ENCODE peak calls at places on chromosomes 12 and 14, in six cellular contexts. Y is SK-N-SH, S is HepG2, L is HCT116, R is GM12878, M is K562. W is an unnamed sample.

GRCh38 chr12:96397756-96398421 is 2.4 kb downstream of the CDK17 start:
- DNase-seq in Y (no peak), S (no peak), L (no peak), R (no peak), M (no peak), W (no peak)

GRCh38 chr12:96233941-96234461 is 39.8 kb downstream of the ELK3 start:
- DNase-seq in Y (peak; percentile 53), S (no peak), L (no peak), R (no peak), M (no peak), W (no peak)

GRCh38 chr14:95998656-95999055 is 40.5 kb upstream of the C14orf132 start:
- DNase-seq in Y (peak; percentile 43), S (no peak), L (peak; percentile 16), R (no peak), M (no peak), W (peak; percentile 49)

GRCh38 chr14:96938946-96939345 is 141.8 kb downstream of the VRK1 start:
- DNase-seq in Y (no peak), S (no peak), L (no peak), R (no peak), M (peak; percentile 56), W (no peak)

GRCh38 chr12:12334710-12335040 is 15.4 kb downstream of the MANSC1 start:
- DNase-seq in Y (no peak), S (no peak), L (no peak), R (no peak), M (no peak), W (no peak)

GRCh38 chr14:100334904-100335303 is 11.8 kb downstream of the SLC25A47 start:
- DNase-seq in Y (no peak), S (no peak), L (no peak), R (no peak), M (no peak), W (no peak)

GRCh38 chr12:124185970-124186686 is 108.8 kb upstream of the RFLNA start:
- DNase-seq in Y (no peak), S (no peak), L (no peak), R (no peak), M (no peak), W (no peak)

GRCh38 chr14:84036863-84037262 is 1493.1 kb upstream of the FLRT2 start:
- DNase-seq in Y (no peak), S (no peak), L (no peak), R (peak; percentile 3), M (no peak), W (peak; percentile 6)

GRCh38 chr14:24673534-24674203 is 39.7 kb upstream of the GZMB start:
- DNase-seq in Y (no peak), S (no peak), L (no peak), R (peak; percentile 71), M (no peak), W (no peak)

DNA sequence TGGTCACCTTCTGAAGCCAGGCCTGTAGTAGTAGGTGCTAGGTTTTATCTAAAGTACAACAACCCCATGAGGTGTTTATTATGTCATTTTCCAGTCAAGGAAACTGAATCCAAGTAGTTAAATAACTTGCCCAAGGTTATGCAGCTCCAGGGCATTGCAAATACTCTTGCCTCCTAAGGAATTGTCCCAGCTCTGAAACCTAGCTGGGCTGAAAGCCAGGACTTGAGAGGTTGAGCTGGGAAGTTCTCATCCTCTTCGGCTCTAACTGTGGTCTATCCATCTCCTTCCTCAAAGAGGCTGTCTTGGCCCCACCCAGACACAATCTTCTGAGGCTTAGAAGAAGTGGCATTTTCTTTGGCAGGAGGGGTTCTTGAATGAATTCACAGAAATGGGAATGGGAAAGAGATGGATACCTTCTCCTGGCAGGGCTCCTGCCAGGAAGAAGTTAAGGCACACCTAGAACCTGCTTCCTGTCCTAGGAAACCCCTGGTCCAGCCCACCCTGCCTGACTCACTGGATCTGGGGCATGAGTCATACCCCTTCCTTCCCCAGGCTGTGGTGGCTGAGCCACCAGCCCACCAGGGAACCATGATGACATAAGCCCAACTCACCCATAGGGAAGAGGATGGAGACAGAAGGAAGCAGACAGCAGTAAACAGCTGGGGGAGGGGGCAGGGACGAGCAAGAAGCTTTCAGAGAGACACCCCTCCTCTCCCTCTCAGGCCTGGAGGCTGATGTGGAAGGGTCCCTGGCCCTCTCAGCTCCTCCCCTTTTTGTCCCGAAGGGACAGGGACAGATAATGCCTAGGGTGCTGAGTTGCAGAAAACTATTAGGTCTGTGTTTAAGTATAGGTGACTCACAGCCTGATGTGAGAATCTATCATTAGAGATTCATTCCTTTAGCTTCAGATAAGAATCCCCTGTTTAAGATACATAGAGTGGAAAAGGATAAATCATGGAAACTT is 2.1 kb upstream of the PLEK2 start:
- DNase-seq in Y (no peak), S (peak; percentile 24), L (peak; percentile 88), R (no peak), M (peak; percentile 56), W (no peak)
- TF ChIP-seq JUND in Y (peak; percentile 58), S (no peak), L (no peak), R (no peak), M (peak; percentile 92), W (no peak)

GRCh38 chr12:121803861-121804416 is at the start of gene SETD1B:
- DNase-seq in Y (peak; percentile 65), S (no peak), L (no peak), R (no peak), M (peak; percentile 52), W (peak; percentile 71)
- TF ChIP-seq JUND in Y (no peak), S (no peak), L (no peak), R (no peak), M (no peak), W (no peak)

GRCh38 chr12:121953293-121953692 is 34.9 kb downstream of the CFAP251 start:
- DNase-seq in Y (no peak), S (no peak), L (no peak), R (no peak), M (no peak), W (no peak)
- TF ChIP-seq JUND in Y (no peak), S (no peak), L (no peak), R (no peak), M (no peak), W (no peak)

GRCh38 chr14:87869619-87870583 is 123.1 kb downstream of the GALC start:
- DNase-seq in Y (no peak), S (no peak), L (no peak), R (no peak), M (no peak), W (no peak)

GRCh38 chr14:87868920-87869319 is 124.1 kb downstream of the GALC start:
- DNase-seq in Y (no peak), S (no peak), L (no peak), R (no peak), M (no peak), W (no peak)

GRCh38 chr14:87863047-87863446 is 129.9 kb downstream of the GALC start:
- DNase-seq in Y (no peak), S (no peak), L (no peak), R (no peak), M (no peak), W (no peak)

GRCh38 chr14:87866116-87866515 is 126.9 kb downstream of the GALC start:
- DNase-seq in Y (no peak), S (no peak), L (no peak), R (no peak), M (no peak), W (no peak)

GRCh38 chr14:87864356-87865230 is 128.4 kb downstream of the GALC start:
- DNase-seq in Y (no peak), S (no peak), L (no peak), R (no peak), M (no peak), W (no peak)
- TF ChIP-seq JUND in Y (no peak), S (no peak), L (no peak), R (no peak), M (no peak), W (no peak)

GRCh38 chr14:20830831-20831230 is 28.2 kb upstream of the RNASE1 start:
- DNase-seq in Y (no peak), S (no peak), L (no peak), R (no peak), M (no peak), W (no peak)

GRCh38 chr14:20834899-20835298 is 32.3 kb upstream of the RNASE1 start:
- DNase-seq in Y (no peak), S (no peak), L (no peak), R (no peak), M (no peak), W (no peak)

GRCh38 chr14:20841096-20841495 is 38.5 kb upstream of the RNASE1 start:
- DNase-seq in Y (no peak), S (no peak), L (no peak), R (no peak), M (no peak), W (no peak)

GRCh38 chr14:20836668-20837338 is 34.2 kb upstream of the RNASE1 start:
- DNase-seq in Y (no peak), S (peak; percentile 63), L (peak; percentile 66), R (no peak), M (peak; percentile 32), W (peak; percentile 79)
- TF ChIP-seq JUND in Y (no peak), S (no peak), L (no peak), R (no peak), M (no peak), W (no peak)

GRCh38 chr14:76715102-76715926 is 46.0 kb upstream of the VASH1 start:
- DNase-seq in Y (no peak), S (no peak), L (no peak), R (no peak), M (peak; percentile 65), W (no peak)
- TF ChIP-seq JUND in Y (no peak), S (no peak), L (no peak), R (no peak), M (peak; percentile 31), W (no peak)

DNA sequence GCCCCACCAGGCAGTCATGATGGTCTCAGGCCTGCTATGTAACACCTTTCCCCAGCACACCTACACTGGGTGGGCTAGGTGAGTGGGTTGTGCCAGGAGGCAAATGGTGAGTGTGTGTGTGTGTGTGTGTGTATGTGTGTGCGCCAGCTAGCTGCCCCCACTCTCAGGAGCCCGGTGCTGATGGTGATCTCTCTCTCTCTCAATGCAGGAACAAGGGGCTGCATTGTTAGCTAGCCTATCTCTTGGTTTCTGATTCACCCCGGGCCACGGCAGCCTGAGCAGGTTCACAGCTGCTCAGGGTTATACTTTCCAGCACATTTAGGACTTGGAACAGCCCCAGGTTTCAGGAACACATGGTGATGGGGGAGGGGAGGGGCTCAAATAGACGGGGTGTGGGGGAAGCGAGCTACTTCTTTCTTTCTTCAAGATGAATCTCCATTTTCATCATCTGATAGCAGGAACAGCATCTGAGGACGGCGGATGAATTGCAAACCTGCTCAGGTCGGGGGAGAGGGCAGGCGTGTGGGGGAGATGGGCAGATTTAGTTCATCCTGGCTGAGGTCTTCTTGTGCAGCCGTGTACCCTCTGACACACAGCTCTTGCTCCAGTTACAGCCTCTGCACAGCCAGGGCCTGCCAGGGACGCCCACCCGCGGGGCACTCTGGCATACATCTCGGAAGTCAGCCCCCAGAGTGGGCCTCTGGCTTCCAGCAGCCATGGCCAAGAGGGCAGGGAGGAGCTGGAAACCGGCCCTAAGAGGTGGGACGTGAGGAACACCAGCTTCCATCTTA is 137.7 kb downstream of the ZFP36L1 start:
- DNase-seq in Y (peak; percentile 75), S (peak; percentile 53), L (no peak), R (no peak), M (no peak), W (no peak)
- TF ChIP-seq JUND in Y (no peak), S (no peak), L (no peak), R (no peak), M (no peak), W (no peak)

W was measured in T47D.